ENCODE peak calls at places on chromosome 6, in five cellular contexts. S, W, V, N and E are unnamed samples.

GRCh38 chr6:160973856-160974255 is 17.7 kb upstream of the MAP3K4 start:
- DNase-seq in N (peak), W (no peak), V (no peak), S (peak), E (no peak)

GRCh38 chr6:30047220-30047619 is 13.8 kb upstream of the POLR1H start:
- DNase-seq in S (no peak), N (no peak), W (no peak), V (no peak), E (no peak)

GRCh38 chr6:122845916-122846632 is 57.0 kb downstream of the SMPDL3A start:
- DNase-seq in S (peak), W (no peak), V (peak), N (peak), E (no peak)

GRCh38 chr6:14596410-14596809 is 478.8 kb downstream of the CD83 start:
- DNase-seq in W (peak), N (peak), S (peak), V (peak), E (no peak)

GRCh38 chr6:139126255-139126654 is 8.6 kb upstream of the HECA start:
- DNase-seq in S (peak), N (peak), W (no peak), V (peak), E (no peak)

GRCh38 chr6:33738153-33738552 is 8.6 kb downstream of the IP6K3 start:
- DNase-seq in N (no peak), V (no peak), W (no peak), S (no peak), E (no peak)

GRCh38 chr6:12923644-12924235 is 207.2 kb downstream of the PHACTR1 start:
- DNase-seq in V (peak), N (no peak), S (no peak), W (no peak), E (no peak)

GRCh38 chr6:89239338-89239737 is 22.2 kb upstream of the GABRR1 start:
- DNase-seq in V (no peak), N (no peak), W (no peak), S (peak), E (no peak)

GRCh38 chr6:53524455-53524815 is 20.5 kb downstream of the GCLC start:
- DNase-seq in V (peak), W (no peak), S (peak), N (peak), E (no peak)

GRCh38 chr6:138601128-138601527 is 101.8 kb upstream of the NHSL1 start:
- DNase-seq in N (peak), V (peak), S (peak), W (no peak), E (no peak)

GRCh38 chr6:148118303-148118702 is 224.3 kb upstream of the SASH1 start:
- DNase-seq in N (no peak), V (no peak), W (no peak), S (no peak), E (no peak)

GRCh38 chr6:35687658-35688604 is 784 bp downstream of the FKBP5 start:
- DNase-seq in N (peak), S (peak), W (peak), V (peak), E (peak)

GRCh38 chr6:144647406-144647964 is 362.4 kb downstream of the UTRN start:
- DNase-seq in N (peak), S (peak), V (no peak), W (no peak), E (no peak)

DNA sequence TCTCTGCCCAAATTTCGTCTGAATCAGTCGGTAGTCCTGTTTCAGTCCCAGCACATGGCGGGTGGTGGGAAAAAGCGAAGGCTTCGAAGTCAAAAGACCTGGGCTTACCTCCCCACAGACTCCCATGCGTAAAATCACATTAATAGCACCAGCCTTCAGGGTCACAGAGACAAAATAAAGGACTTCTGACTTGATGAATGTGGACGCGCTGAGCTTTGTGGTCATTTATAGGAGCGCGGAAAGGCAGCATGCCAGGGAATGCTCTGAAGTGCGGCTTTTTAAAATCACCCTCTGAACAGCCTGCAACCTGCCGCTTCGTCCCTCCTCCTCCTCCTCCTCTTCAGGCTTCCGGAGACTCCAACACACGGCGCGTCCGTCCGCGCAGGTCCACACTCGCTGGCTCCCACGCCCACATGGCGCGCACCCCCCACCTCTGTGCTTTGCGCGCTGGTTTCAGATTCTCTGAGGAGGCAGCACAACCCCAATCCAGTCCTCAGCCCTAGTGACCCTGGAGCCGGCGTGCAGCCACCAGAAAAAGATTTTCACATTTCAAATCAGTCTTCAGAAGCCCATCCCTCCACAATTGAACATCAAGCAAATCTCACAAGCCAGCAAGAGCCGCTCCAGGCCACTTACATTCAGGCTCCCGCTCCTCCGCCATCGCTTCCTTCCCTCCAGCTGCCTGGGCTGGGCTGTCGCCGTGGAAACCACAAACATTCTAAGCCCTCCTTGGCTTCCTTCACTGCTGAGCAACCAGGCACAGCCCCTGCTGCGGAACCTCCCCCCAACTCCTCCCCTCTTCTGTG is at the start of gene C6orf118:
- DNase-seq in S (peak), V (peak), N (peak), W (peak), E (peak)
- H3K4me3 ChIP-seq in S (peak), V (peak), N (peak), W (peak), E (peak)

GRCh38 chr6:77467038-77467437 is 3.7 kb upstream of the HTR1B start:
- DNase-seq in S (peak), N (peak), V (no peak), W (no peak), E (no peak)
- H3K4me3 ChIP-seq in S (peak), N (peak), V (peak), W (peak), E (peak)

GRCh38 chr6:152130441-152130840 is 323.0 kb downstream of the ESR1 start:
- DNase-seq in N (peak), V (peak), S (no peak), W (no peak), E (no peak)

GRCh38 chr6:152127429-152128165 is 320.1 kb downstream of the ESR1 start:
- DNase-seq in V (peak), S (no peak), W (no peak), N (no peak), E (no peak)

GRCh38 chr6:152124432-152125074 is 317.1 kb downstream of the ESR1 start:
- DNase-seq in N (peak), W (no peak), V (peak), S (peak), E (no peak)

DNA sequence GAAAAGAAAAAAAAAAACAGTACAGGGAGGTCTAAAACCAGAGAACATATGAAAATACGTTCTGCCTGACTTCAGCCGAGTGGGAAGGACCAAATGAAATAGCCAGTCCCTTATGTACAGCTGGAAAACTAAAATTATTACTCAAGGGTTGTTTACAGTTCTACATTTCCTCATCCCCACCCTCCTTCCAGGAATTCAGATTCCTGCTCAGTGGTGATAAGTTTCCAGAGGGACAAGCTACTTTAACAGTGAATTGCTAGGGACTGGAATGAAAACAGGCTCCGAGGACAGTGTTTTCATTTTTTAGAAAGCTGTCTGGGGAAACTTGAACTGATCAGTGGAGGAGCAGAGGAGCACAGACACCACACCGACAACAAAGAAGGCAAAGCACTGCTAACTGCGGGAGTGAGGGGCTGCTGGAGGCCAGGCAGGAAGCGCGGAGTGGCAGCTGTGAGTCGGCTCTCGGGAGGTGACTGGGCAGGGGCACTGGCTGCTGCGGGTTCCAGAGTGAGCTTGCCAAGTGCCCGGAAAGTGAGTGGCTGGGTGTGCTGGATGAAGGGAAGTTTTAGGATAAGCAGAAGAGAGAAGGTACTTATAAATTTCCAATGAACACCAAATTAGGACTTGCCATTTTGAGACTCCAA is 322.2 kb downstream of the ESR1 start:
- DNase-seq in S (peak), W (peak), V (no peak), N (peak), E (peak)
- H3K4me3 ChIP-seq in S (no peak), W (peak), V (no peak), N (peak), E (peak)

DNA sequence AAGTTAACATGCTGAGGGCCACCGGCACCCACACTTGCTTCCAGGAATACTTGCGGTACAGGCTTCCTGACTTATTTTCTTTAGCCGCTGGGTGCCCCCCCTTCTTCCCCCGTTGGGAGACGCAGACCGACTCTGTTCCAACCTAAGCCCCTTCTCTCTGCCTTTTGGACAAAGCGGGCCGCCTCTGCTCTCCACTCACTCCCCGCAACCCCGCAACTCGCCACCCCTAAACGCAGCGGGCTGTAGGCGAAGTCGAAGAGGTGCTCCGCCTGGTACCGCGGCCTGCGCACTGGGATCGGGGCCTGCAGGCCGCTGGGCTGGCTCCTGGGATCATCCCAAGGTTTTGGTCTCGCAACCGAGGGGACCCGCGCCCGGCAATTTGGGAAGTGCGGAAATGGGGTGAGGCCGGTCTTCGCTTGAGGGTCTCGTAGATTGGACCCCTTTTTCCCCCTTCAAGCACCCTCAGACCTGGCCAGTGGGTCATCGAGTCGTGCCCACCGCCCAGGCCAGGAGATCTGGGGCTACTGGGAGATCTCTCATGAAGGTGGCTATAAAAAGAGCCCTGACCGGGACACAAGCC is 4.7 kb upstream of the FOXF2 start:
- DNase-seq in S (no peak), V (no peak), N (no peak), W (no peak), E (no peak)
- H3K4me3 ChIP-seq in S (no peak), V (no peak), N (no peak), W (no peak), E (no peak)